ENCODE peak calls at places on chromosomes 13 and 19, in eight cellular contexts. M is endothelial cell of umbilical vein, N is K562, C is H1, T is HepG2, E is HCT116, K is SK-N-MC, Z is GM12878. L is an unnamed sample.

GRCh38 chr13:106499113-106499512 is 36.3 kb downstream of the EFNB2 start:
- DNase-seq in M (no peak), N (no peak), C (no peak), T (no peak), E (no peak), K (no peak), Z (no peak), L (no peak)

GRCh38 chr19:8571006-8571411 is 6.2 kb downstream of the MYO1F start:
- DNase-seq in M (no peak), N (no peak), C (no peak), T (peak; percentile 34), E (no peak), K (no peak), Z (no peak), L (no peak)

GRCh38 chr13:72120632-72121031 is 253.6 kb upstream of the DACH1 start:
- DNase-seq in M (no peak), N (no peak), C (no peak), T (no peak), E (no peak), K (no peak), Z (no peak), L (no peak)

GRCh38 chr13:39047560-39047959 is 9.3 kb downstream of the NHLRC3 start:
- DNase-seq in M (no peak), N (no peak), C (peak; percentile 49), T (no peak), E (no peak), K (no peak), Z (no peak), L (peak; percentile 26)

GRCh38 chr13:90365130-90365529 is 982.4 kb upstream of the MIR17HG start:
- DNase-seq in M (no peak), N (no peak), C (no peak), T (no peak), E (no peak), K (no peak), Z (no peak), L (no peak)

GRCh38 chr19:22545751-22546150 is 88.4 kb upstream of the ZNF492 start:
- DNase-seq in M (no peak), N (peak; percentile 68), C (peak; percentile 63), T (peak; percentile 3), E (peak; percentile 8), K (no peak), Z (no peak), L (peak; percentile 40)

GRCh38 chr13:109628251-109628699 is 158.1 kb downstream of the IRS2 start:
- DNase-seq in M (no peak), N (no peak), C (no peak), T (no peak), E (no peak), K (no peak), Z (no peak), L (no peak)

GRCh38 chr19:46442808-46443450 is 14.2 kb upstream of the PNMA8C start:
- DNase-seq in M (peak; percentile 59), N (no peak), C (no peak), T (no peak), E (no peak), K (no peak), Z (no peak), L (no peak)

GRCh38 chr19:45637890-45638667 is 1.1 kb downstream of the EML2 start:
- DNase-seq in M (no peak), N (no peak), C (no peak), T (no peak), E (no peak), K (no peak), Z (no peak), L (no peak)

GRCh38 chr13:68176486-68176885 is 946.4 kb upstream of the PCDH9 start:
- DNase-seq in M (peak; percentile 85), N (no peak), C (no peak), T (no peak), E (peak; percentile 4), K (no peak), Z (no peak), L (no peak)

GRCh38 chr13:113562085-113562749 is 22.3 kb upstream of the TFDP1 start:
- DNase-seq in M (peak; percentile 73), N (peak; percentile 57), C (peak; percentile 90), T (peak; percentile 65), E (no peak), K (peak; percentile 45), Z (no peak), L (peak; percentile 90)

GRCh38 chr19:16862826-16863405 is 25.9 kb upstream of the F2RL3 start:
- DNase-seq in M (no peak), N (no peak), C (no peak), T (no peak), E (no peak), K (no peak), Z (no peak), L (no peak)

GRCh38 chr19:12202250-12202649 is 39.4 kb downstream of the ZNF136 start:
- DNase-seq in M (no peak), N (no peak), C (peak; percentile 51), T (peak; percentile 56), E (no peak), K (no peak), Z (no peak), L (no peak)

GRCh38 chr13:112943309-112944125 is 25.5 kb upstream of the MCF2L start:
- DNase-seq in M (no peak), N (no peak), C (peak; percentile 81), T (no peak), E (no peak), K (no peak), Z (no peak), L (peak; percentile 82)

GRCh38 chr19:11373885-11374448 is 499 bp upstream of the SWSAP1 start:
- DNase-seq in M (no peak), N (no peak), C (no peak), T (no peak), E (no peak), K (no peak), Z (no peak), L (peak; percentile 21)

GRCh38 chr19:12112701-12113100 is 27.4 kb downstream of the ZNF20 start:
- DNase-seq in M (no peak), N (no peak), C (no peak), T (peak; percentile 61), E (no peak), K (no peak), Z (no peak), L (no peak)

GRCh38 chr19:48400018-48400742 is 6.7 kb downstream of the GRIN2D start:
- DNase-seq in M (peak; percentile 75), N (peak; percentile 83), C (peak; percentile 88), T (peak; percentile 50), E (peak; percentile 54), K (no peak), Z (no peak), L (peak; percentile 65)

GRCh38 chr19:39254539-39255345 is 6.1 kb upstream of the IFNL4 start:
- DNase-seq in M (no peak), N (peak; percentile 90), C (no peak), T (no peak), E (no peak), K (no peak), Z (no peak), L (no peak)

GRCh38 chr19:18100710-18101109 is 3.1 kb downstream of the MAST3 start:
- DNase-seq in M (no peak), N (peak; percentile 76), C (peak; percentile 78), T (peak; percentile 76), E (no peak), K (no peak), Z (no peak), L (no peak)
- TF ChIP-seq POLR2AphosphoS5 in M (no peak), N (no peak), C (no peak), T (peak; percentile 33), E (no peak), K (no peak), Z (no peak), L (no peak)

GRCh38 chr19:5539431-5539833 is 28.3 kb downstream of the TINCR start:
- DNase-seq in M (no peak), N (no peak), C (peak; percentile 60), T (no peak), E (no peak), K (no peak), Z (no peak), L (peak; percentile 66)

GRCh38 chr19:5534787-5535586 is 32.8 kb downstream of the TINCR start:
- DNase-seq in M (no peak), N (peak; percentile 49), C (peak; percentile 89), T (no peak), E (peak; percentile 77), K (no peak), Z (no peak), L (peak; percentile 44)

GRCh38 chr19:5533257-5533656 is 34.5 kb downstream of the TINCR start:
- DNase-seq in M (no peak), N (no peak), C (no peak), T (no peak), E (no peak), K (no peak), Z (no peak), L (no peak)

GRCh38 chr19:5537870-5538269 is 29.9 kb downstream of the TINCR start:
- DNase-seq in M (no peak), N (no peak), C (no peak), T (no peak), E (no peak), K (no peak), Z (no peak), L (no peak)

DNA sequence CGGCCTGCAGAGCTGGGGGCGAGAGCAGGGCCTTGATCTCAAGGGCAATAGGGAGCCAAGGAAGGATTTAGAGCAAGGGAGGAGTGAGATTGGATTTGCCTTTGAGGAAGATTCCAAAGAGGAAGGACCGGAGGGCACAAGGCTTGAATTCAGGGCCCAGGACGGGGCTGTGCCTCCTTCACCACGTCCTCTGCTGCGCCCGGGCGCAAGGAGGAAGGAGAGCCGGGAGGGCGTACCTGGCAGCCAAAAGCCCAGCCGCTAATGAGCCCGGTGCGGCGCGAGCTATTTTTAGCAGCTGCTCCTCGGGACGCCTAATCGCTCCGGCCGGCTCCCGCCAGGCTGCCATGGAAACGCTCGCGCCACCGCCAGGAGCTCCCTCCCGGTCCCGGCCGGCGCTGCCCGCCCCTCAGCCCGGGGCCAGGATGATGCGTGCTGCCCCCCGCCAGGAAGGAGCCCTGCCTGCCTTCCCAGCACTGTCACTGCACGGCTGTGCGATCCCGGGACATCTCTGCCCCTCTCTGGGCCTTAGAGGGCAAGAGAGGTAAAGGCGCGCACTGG is 31.3 kb downstream of the TINCR start:
- DNase-seq in M (no peak), N (no peak), C (peak; percentile 91), T (no peak), E (peak; percentile 51), K (no peak), Z (no peak), L (peak; percentile 83)
- H3K9ac ChIP-seq in M (no peak overlapping the region), N (peak overlapping the region; percentile 13), C (no peak overlapping the region), T (no peak overlapping the region), E (peak overlapping the region; percentile 71), K (no peak overlapping the region), Z (no peak overlapping the region), L (no peak overlapping the region)

GRCh38 chr19:21314676-21315075 is 14.5 kb downstream of the ZNF708 start:
- DNase-seq in M (peak; percentile 17), N (no peak), C (no peak), T (no peak), E (no peak), K (no peak), Z (no peak), L (peak; percentile 6)
- TF ChIP-seq POLR2AphosphoS5 in M (no peak), N (no peak), C (no peak), T (no peak), E (no peak), K (no peak), Z (no peak), L (no peak)

DNA sequence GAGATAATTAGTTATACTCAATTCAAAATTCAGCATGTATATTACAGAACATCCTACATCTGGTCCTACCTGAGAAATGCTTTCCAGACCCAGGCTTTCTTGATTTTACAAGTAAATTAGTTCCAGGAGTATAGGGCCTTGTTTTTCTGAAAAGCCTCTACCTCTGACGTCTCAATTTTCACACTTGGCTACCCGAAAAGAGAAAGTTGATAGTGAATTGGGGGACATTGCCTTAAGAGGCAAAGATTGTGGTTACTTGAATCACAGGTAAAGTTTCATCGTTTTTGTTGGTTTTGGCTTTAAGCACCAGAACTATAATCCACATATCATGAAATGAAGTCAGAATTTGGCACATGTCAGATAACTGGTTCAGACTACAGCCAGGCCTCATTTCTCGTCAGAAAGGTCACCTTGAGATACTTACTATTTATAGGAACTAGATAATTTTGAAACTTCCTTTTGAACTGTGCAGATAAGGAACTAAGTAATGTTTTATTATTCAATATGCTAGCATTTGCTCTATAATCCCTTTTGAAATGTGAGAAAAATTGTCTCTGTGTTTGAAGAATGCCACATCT is 30.8 kb downstream of the FAM124A start:
- DNase-seq in M (no peak), N (no peak), C (no peak), T (no peak), E (no peak), K (no peak), Z (peak; percentile 7), L (no peak)
- H3K9ac ChIP-seq in M (no peak overlapping the region), N (no peak overlapping the region), C (no peak overlapping the region), T (no peak overlapping the region), E (no peak overlapping the region), K (no peak overlapping the region), Z (no peak overlapping the region), L (no peak overlapping the region)

L was measured in SK-N-SH.